ENCODE peak calls at places on chromosomes 7 and 10, in six cellular contexts. One of them, this sample, is unnamed. For H3K4me1, the result is how much of the 10 kb centered on the place peaks cover.

GRCh38 chr7:28536259-28536658 is 123.9 kb downstream of the CREB5 start:
- DNase-seq in effector memory CD4-positive, alpha-beta T cell: no peak
- DNase-seq in Panc1: no peak
- DNase-seq in aorta: no peak
- DNase-seq in ovary: peak
- DNase-seq in neural progenitor cell: peak
- DNase-seq in this sample: peak

GRCh38 chr7:26187380-26188290 is 12.9 kb downstream of the HNRNPA2B1 start:
- DNase-seq in effector memory CD4-positive, alpha-beta T cell: no peak
- DNase-seq in ovary: no peak
- DNase-seq in Panc1: no peak
- DNase-seq in neural progenitor cell: no peak
- DNase-seq in aorta: no peak
- DNase-seq in this sample: no peak

GRCh38 chr7:81195033-81195432 is 276.2 kb upstream of the SEMA3C start:
- DNase-seq in aorta: no peak
- DNase-seq in Panc1: no peak
- DNase-seq in ovary: no peak
- DNase-seq in neural progenitor cell: no peak
- DNase-seq in effector memory CD4-positive, alpha-beta T cell: no peak
- DNase-seq in this sample: no peak

GRCh38 chr10:71234970-71235681 is 22.8 kb downstream of the UNC5B start:
- DNase-seq in neural progenitor cell: peak
- DNase-seq in ovary: no peak
- DNase-seq in aorta: peak
- DNase-seq in Panc1: no peak
- DNase-seq in effector memory CD4-positive, alpha-beta T cell: no peak
- DNase-seq in this sample: no peak

GRCh38 chr7:23693224-23693623 is 13.2 kb downstream of the FAM221A start:
- DNase-seq in ovary: no peak
- DNase-seq in neural progenitor cell: no peak
- DNase-seq in Panc1: no peak
- DNase-seq in aorta: no peak
- DNase-seq in effector memory CD4-positive, alpha-beta T cell: no peak
- DNase-seq in this sample: no peak

GRCh38 chr7:18495412-18496335 is at the start of gene HDAC9:
- DNase-seq in aorta: peak
- DNase-seq in neural progenitor cell: peak
- DNase-seq in effector memory CD4-positive, alpha-beta T cell: no peak
- DNase-seq in Panc1: no peak
- DNase-seq in ovary: no peak
- DNase-seq in this sample: peak

GRCh38 chr10:43409385-43410109 is 561 bp upstream of the HNRNPF start:
- DNase-seq in aorta: peak
- DNase-seq in neural progenitor cell: no peak
- DNase-seq in ovary: no peak
- DNase-seq in Panc1: no peak
- DNase-seq in effector memory CD4-positive, alpha-beta T cell: peak
- DNase-seq in this sample: peak

GRCh38 chr10:60430017-60430416 is 40.3 kb upstream of the ANK3 start:
- DNase-seq in Panc1: no peak
- DNase-seq in ovary: no peak
- DNase-seq in effector memory CD4-positive, alpha-beta T cell: no peak
- DNase-seq in neural progenitor cell: no peak
- DNase-seq in aorta: peak
- DNase-seq in this sample: no peak

GRCh38 chr7:98232799-98233198 is 19.2 kb downstream of the TECPR1 start:
- DNase-seq in effector memory CD4-positive, alpha-beta T cell: no peak
- DNase-seq in ovary: no peak
- DNase-seq in aorta: no peak
- DNase-seq in neural progenitor cell: no peak
- DNase-seq in Panc1: no peak
- DNase-seq in this sample: no peak

GRCh38 chr10:72694476-72695369 is 2.8 kb downstream of the MCU start:
- DNase-seq in ovary: no peak
- DNase-seq in neural progenitor cell: peak
- DNase-seq in aorta: no peak
- DNase-seq in Panc1: no peak
- DNase-seq in effector memory CD4-positive, alpha-beta T cell: no peak
- DNase-seq in this sample: no peak

GRCh38 chr10:67839957-67840356 is 2.0 kb upstream of the DNAJC12 start:
- DNase-seq in aorta: no peak
- DNase-seq in neural progenitor cell: no peak
- DNase-seq in effector memory CD4-positive, alpha-beta T cell: no peak
- DNase-seq in ovary: no peak
- DNase-seq in Panc1: no peak
- DNase-seq in this sample: no peak

GRCh38 chr10:91190876-91191580 is 29.4 kb upstream of the PCGF5 start:
- DNase-seq in Panc1: no peak
- DNase-seq in effector memory CD4-positive, alpha-beta T cell: no peak
- DNase-seq in ovary: no peak
- DNase-seq in neural progenitor cell: no peak
- DNase-seq in aorta: no peak
- DNase-seq in this sample: no peak

DNA sequence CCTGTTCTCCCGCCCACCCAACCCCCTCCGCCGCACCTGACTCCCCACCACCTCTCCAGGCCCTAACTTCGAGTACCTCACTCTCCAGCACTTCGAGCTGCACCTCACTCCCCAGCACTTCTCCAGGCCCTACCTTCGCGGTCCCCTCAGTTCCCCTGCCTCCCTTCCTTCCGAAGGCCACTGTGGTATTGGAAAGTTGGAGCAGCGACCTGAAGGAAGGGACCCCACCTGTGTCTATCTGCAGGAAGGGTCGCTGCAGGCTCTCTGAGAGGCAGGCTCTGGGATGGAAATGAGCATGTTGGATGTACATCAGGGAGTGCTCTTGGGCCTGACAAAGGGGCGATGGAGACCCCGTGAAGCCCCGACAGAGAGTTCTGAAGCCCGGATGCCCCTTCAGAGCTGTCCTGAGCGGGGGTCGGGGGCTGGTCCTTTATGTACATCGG is 122.2 kb downstream of the PRKAG2 start:
- DNase-seq in aorta: no peak
- DNase-seq in Panc1: no peak
- DNase-seq in ovary: peak
- DNase-seq in effector memory CD4-positive, alpha-beta T cell: no peak
- DNase-seq in neural progenitor cell: no peak
- DNase-seq in this sample: no peak
- H3K4me1 ChIP-seq in aorta: under half
- H3K4me1 ChIP-seq in Panc1: half or more
- H3K4me1 ChIP-seq in ovary: under half
- H3K4me1 ChIP-seq in effector memory CD4-positive, alpha-beta T cell: under half
- H3K4me1 ChIP-seq in neural progenitor cell: under half
- H3K4me1 ChIP-seq in this sample: under half

GRCh38 chr7:1981201-1981877 is 251.4 kb downstream of the MAD1L1 start:
- DNase-seq in aorta: no peak
- DNase-seq in ovary: no peak
- DNase-seq in neural progenitor cell: no peak
- DNase-seq in effector memory CD4-positive, alpha-beta T cell: no peak
- DNase-seq in Panc1: no peak
- DNase-seq in this sample: peak
- H3K4me1 ChIP-seq in aorta: under half
- H3K4me1 ChIP-seq in ovary: under half
- H3K4me1 ChIP-seq in neural progenitor cell: under half
- H3K4me1 ChIP-seq in effector memory CD4-positive, alpha-beta T cell: under half
- H3K4me1 ChIP-seq in Panc1: under half
- H3K4me1 ChIP-seq in this sample: under half

DNA sequence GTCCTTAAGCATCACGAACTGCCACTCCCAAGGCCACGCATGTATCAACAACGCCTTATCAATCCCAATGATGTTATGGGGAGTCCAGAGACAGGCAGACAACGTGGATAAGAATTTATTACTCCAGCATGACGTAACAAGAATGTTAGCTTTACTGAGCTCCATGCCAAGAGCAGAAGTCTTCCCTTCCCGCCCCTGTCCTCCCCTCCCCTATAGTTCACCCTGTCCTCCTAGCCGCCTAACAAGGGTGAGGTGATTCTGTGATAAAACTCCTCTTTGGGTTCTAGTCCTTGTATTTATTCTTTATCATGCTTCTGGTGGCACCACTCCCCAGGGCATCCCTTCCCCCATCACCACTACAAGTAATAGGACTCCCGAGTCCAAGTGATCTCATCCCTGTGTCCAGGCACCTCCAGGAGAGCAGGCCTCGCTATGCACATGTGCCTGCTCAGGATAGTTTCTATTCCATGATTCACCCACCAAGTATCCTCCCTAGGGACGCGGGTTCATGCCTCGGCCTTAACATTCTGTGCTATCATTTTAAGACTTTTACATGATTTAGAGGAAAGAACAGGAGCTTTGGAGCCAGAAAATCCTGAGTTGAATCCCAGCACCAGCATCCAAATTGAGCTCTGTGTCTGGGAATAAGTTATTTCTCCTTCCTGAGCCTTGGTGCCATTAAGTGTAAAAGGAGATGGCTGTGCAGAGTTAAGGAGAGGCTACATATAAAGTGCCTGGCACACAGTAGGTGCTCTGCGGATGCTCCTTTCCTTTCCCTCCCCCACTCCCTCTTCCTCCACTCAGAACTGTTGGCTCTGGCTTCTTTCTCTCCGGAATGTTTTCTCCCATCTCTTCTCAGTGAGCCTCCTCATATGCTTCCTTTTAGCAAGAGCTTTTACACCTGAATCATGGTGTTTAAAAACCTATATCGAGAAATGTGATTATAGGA is 15.3 kb downstream of the GSDME start:
- DNase-seq in aorta: peak
- DNase-seq in Panc1: no peak
- DNase-seq in neural progenitor cell: no peak
- DNase-seq in effector memory CD4-positive, alpha-beta T cell: no peak
- DNase-seq in ovary: peak
- DNase-seq in this sample: peak
- H3K4me1 ChIP-seq in aorta: under half
- H3K4me1 ChIP-seq in Panc1: under half
- H3K4me1 ChIP-seq in neural progenitor cell: under half
- H3K4me1 ChIP-seq in effector memory CD4-positive, alpha-beta T cell: under half
- H3K4me1 ChIP-seq in ovary: under half
- H3K4me1 ChIP-seq in this sample: under half

DNA sequence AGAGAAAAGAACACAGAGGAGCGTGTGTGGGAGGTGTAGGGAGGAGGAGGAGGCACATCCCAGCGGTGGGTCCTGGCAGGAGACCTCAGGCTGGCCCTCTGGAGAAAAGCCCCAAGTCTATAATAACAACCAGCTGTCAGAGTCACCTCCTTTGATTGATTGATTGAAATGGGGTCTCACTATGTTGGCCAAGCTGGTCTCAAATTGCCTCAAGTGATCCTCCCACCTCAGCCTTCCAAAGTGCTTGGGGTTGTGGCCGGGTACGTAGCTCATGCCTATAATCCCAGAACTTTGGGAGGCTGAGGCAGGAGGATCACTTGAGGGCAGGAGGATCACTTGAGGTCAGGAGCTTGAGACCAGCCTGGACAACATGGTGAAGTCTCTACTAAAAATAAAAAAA is 103.0 kb upstream of the ANLN start:
- DNase-seq in Panc1: no peak
- DNase-seq in neural progenitor cell: no peak
- DNase-seq in effector memory CD4-positive, alpha-beta T cell: no peak
- DNase-seq in ovary: no peak
- DNase-seq in aorta: no peak
- DNase-seq in this sample: no peak
- H3K4me1 ChIP-seq in Panc1: half or more
- H3K4me1 ChIP-seq in neural progenitor cell: under half
- H3K4me1 ChIP-seq in effector memory CD4-positive, alpha-beta T cell: half or more
- H3K4me1 ChIP-seq in ovary: under half
- H3K4me1 ChIP-seq in aorta: under half
- H3K4me1 ChIP-seq in this sample: half or more

DNA sequence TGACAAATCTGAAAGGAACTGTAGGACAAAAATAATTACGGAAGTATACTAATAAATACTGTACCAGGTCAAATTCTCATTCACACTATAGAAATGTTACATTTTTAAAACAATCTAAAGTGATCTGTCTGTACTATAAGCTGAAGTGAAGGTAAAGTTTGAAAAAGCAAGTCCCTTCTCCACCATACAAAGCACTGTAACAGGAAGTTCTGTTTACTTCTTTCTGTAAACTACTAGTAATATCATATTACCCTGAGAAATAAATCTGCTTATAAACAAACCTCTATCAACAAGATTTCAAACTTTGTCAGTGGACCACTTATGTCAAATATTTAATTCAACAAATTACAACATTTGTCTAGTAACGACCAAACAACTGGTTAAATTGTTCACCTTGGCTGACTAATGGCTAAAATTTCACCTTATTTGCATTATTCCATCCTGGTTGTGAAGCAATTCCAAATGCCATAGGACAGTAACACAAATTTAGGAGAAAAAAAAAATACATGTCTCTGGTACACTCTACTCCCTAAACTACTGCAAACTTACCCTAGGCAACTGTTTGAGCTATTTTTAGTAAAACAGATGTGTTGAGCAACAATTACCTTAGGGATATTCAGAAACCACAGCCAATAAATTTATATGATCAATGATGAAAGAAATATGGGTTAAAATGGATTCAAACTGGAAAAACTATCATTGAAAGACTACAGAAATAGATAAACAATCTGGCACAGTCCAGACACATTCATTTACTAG is 126.0 kb downstream of the NRBF2 start:
- DNase-seq in aorta: no peak
- DNase-seq in effector memory CD4-positive, alpha-beta T cell: no peak
- DNase-seq in Panc1: no peak
- DNase-seq in neural progenitor cell: no peak
- DNase-seq in ovary: no peak
- DNase-seq in this sample: no peak
- H3K4me1 ChIP-seq in aorta: under half
- H3K4me1 ChIP-seq in effector memory CD4-positive, alpha-beta T cell: under half
- H3K4me1 ChIP-seq in Panc1: under half
- H3K4me1 ChIP-seq in neural progenitor cell: under half
- H3K4me1 ChIP-seq in ovary: under half
- H3K4me1 ChIP-seq in this sample: half or more